ENCODE peak calls at places on chromosomes 16 and 17, in four cellular contexts. K is tibial nerve, W is cardiac fibroblast, L is PC-9. E is an unnamed sample.
A peak's percentile ranks its signal among the peaks of the same experiment; 100 is the strongest.

GRCh38 chr16:2724088-2724676 is 4.2 kb upstream of the PRSS27 start:
- DNase-seq in L (no peak), K (no peak), W (no peak), E (no peak)

GRCh38 chr16:80804451-80805383 is at the start of gene CDYL2:
- DNase-seq in W (peak; percentile 51), K (no peak), L (no peak), E (peak; percentile 89)

GRCh38 chr17:7631398-7632380 is 1.8 kb downstream of the SHBG start:
- DNase-seq in K (no peak), L (no peak), W (no peak), E (peak; percentile 2)

GRCh38 chr17:83160443-83161297 is 81.3 kb downstream of the METRNL start:
- DNase-seq in L (no peak), K (no peak), W (no peak), E (no peak)

GRCh38 chr16:89506113-89506504 is 2.1 kb upstream of the SPG7 start:
- DNase-seq in L (no peak), W (peak; percentile 73), K (no peak), E (no peak)

GRCh38 chr16:55835578-55835977 is 2.7 kb upstream of the CES1 start:
- DNase-seq in K (peak; percentile 83), L (no peak), W (peak; percentile 25), E (no peak)

GRCh38 chr17:83109793-83110645 is 30.6 kb downstream of the METRNL start:
- DNase-seq in W (peak; percentile 98), L (peak; percentile 87), K (peak; percentile 83), E (peak; percentile 98)

GRCh38 chr17:21303441-21304065 is 19.0 kb downstream of the MAP2K3 start:
- DNase-seq in L (no peak), W (no peak), K (no peak), E (peak; percentile 15)

GRCh38 chr16:89051521-89052166 is 42.0 kb upstream of the ACSF3 start:
- DNase-seq in L (no peak), W (no peak), K (no peak), E (no peak)

GRCh38 chr17:1123397-1124237 is 56.2 kb downstream of the ABR start:
- DNase-seq in W (no peak), L (no peak), K (no peak), E (no peak)

GRCh38 chr16:2034695-2035430 is 8.2 kb downstream of the NHERF2 start:
- DNase-seq in K (no peak), W (no peak), L (no peak), E (no peak)

GRCh38 chr17:7352910-7353635 is 1.1 kb downstream of the KCTD11 start:
- DNase-seq in W (no peak), L (no peak), K (no peak), E (no peak)

GRCh38 chr17:382644-383533 is 30.3 kb upstream of the RPH3AL start:
- DNase-seq in K (peak; percentile 65), L (no peak), W (peak; percentile 52), E (peak; percentile 48)

GRCh38 chr17:76969598-76970172 is 101.5 kb downstream of the MGAT5B start:
- DNase-seq in W (no peak), K (no peak), L (peak; percentile 74), E (no peak)

GRCh38 chr17:68310141-68310540 is 18.8 kb downstream of the ARSG start:
- DNase-seq in W (no peak), K (no peak), L (peak; percentile 75), E (no peak)

GRCh38 chr17:62675701-62676100 is 48.2 kb downstream of the MRC2 start:
- DNase-seq in W (no peak), L (no peak), K (no peak), E (no peak)

GRCh38 chr17:44901323-44901965 is 2.2 kb upstream of the EFTUD2 start:
- DNase-seq in K (no peak), L (peak; percentile 87), W (peak; percentile 63), E (peak; percentile 45)

GRCh38 chr16:554640-555413 is 5.4 kb upstream of the PRR35 start:
- DNase-seq in L (no peak), W (peak; percentile 42), K (no peak), E (no peak)

GRCh38 chr16:8928467-8928957 is 35.2 kb downstream of the USP7 start:
- DNase-seq in L (no peak), W (peak; percentile 80), K (no peak), E (no peak)

GRCh38 chr17:8964801-8965393 is 610 bp downstream of the PIK3R5 start:
- DNase-seq in L (no peak), K (no peak), W (no peak), E (no peak)

GRCh38 chr16:63530208-63530607 is 1494.0 kb upstream of the CDH8 start:
- DNase-seq in L (no peak), W (peak; percentile 2), K (no peak), E (no peak)

GRCh38 chr16:56776562-56776961 is 46.6 kb downstream of the NUP93 start:
- DNase-seq in K (no peak), W (peak; percentile 76), L (no peak), E (peak; percentile 14)

GRCh38 chr17:44924107-44924544 is 8.8 kb upstream of the GFAP start:
- DNase-seq in L (no peak), K (no peak), W (no peak), E (no peak)

GRCh38 chr17:68182940-68183551 is 64.8 kb upstream of the AMZ2 start:
- DNase-seq in W (no peak), K (no peak), L (no peak), E (no peak)

GRCh38 chr17:933168-934083 is 46.1 kb downstream of the NXN start:
- DNase-seq in K (no peak), L (peak; percentile 99), W (peak; percentile 92), E (peak; percentile 88)

GRCh38 chr16:28188085-28188916 is 23.5 kb downstream of the XPO6 start:
- DNase-seq in K (no peak), W (no peak), L (no peak), E (no peak)

GRCh38 chr17:53150101-53150698 is 672.5 kb upstream of the KIF2B start:
- DNase-seq in W (peak; percentile 10), K (no peak), L (no peak), E (no peak)

GRCh38 chr17:27376637-27377547 is 79.4 kb upstream of the KSR1 start:
- DNase-seq in L (peak; percentile 58), W (peak; percentile 41), K (no peak), E (no peak)

GRCh38 chr16:85631230-85631629 is 18.1 kb downstream of the GSE1 start:
- DNase-seq in W (no peak), K (no peak), L (no peak), E (no peak)

GRCh38 chr17:67221062-67221998 is 23.7 kb downstream of the HELZ start:
- DNase-seq in K (peak; percentile 51), L (no peak), W (peak; percentile 78), E (peak; percentile 31)

GRCh38 chr17:39485555-39485954 is 24.3 kb downstream of the CDK12 start:
- DNase-seq in W (peak; percentile 74), K (no peak), L (peak; percentile 97), E (peak; percentile 63)

GRCh38 chr16:21667575-21667974 is 3.8 kb downstream of the OTOA start:
- DNase-seq in W (no peak), L (no peak), K (no peak), E (no peak)

E was measured in AG08396.